ENCODE peak calls at places on chromosomes 3 and 15, in five cellular contexts. I, V, A, F and M are unnamed samples.

GRCh38 chr3:40437893-40438292 is 19.2 kb upstream of the RPL14 start:
- DNase-seq in V (no peak), F (no peak), A (no peak), I (no peak), M (no peak)

GRCh38 chr3:149919509-149919908 is 51.2 kb downstream of the PFN2 start:
- DNase-seq in V (no peak), I (no peak), A (no peak), F (no peak), M (no peak)

GRCh38 chr15:77042245-77042644 is 28.7 kb downstream of the TSPAN3 start:
- DNase-seq in V (no peak), F (no peak), I (no peak), A (no peak), M (no peak)

GRCh38 chr15:78205856-78206255 is 28.5 kb downstream of the ACSBG1 start:
- DNase-seq in F (no peak), I (no peak), A (no peak), V (peak; percentile 2), M (no peak)

GRCh38 chr15:29670945-29671307 is 151.3 kb downstream of the TJP1 start:
- DNase-seq in A (no peak), V (no peak), F (no peak), I (peak; percentile 26), M (no peak)

GRCh38 chr15:89095073-89095472 is 6.8 kb downstream of the ABHD2 start:
- DNase-seq in F (no peak), V (no peak), I (no peak), A (no peak), M (no peak)

GRCh38 chr3:131072845-131073244 is 46.2 kb downstream of the NEK11 start:
- DNase-seq in F (peak; percentile 64), A (no peak), I (no peak), V (no peak), M (no peak)

GRCh38 chr3:40073310-40074007 is 236.0 kb upstream of the EIF1B start:
- DNase-seq in F (no peak), A (no peak), V (no peak), I (peak; percentile 12), M (no peak)

GRCh38 chr3:146044046-146044445 is 116.9 kb downstream of the PLOD2 start:
- DNase-seq in V (no peak), I (no peak), F (no peak), A (no peak), M (no peak)

GRCh38 chr3:16828815-16829214 is 55.9 kb upstream of the PLCL2 start:
- DNase-seq in I (peak; percentile 80), A (peak; percentile 47), F (no peak), V (no peak), M (no peak)

GRCh38 chr3:149511040-149511626 is 36.6 kb downstream of the TM4SF4 start:
- DNase-seq in F (no peak), V (no peak), I (no peak), A (no peak), M (no peak)

DNA sequence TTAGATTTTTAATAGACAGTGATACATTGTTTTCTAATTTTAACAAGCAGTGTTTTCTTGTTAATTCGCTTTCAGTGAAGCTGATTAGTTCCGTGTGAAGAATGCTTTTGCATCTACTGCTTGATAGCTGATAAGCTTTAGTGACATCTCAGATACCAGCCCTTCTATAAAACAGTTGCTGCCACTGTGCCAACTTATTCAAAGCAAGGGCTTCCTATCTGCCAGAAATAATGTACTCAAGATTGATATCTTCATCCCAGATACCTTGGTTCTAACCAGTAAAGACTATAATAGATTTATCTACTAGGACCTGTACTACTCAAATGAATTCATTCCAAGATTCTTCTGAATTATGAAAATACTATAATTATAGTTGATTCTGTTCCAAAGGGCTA is 30.4 kb downstream of the RARB start:
- DNase-seq in F (no peak), V (no peak), A (no peak), I (no peak), M (no peak)
- H3K27ac ChIP-seq in F (no peak overlapping the region), V (peak overlapping the region; percentile 78), A (no peak overlapping the region), I (peak overlapping the region; percentile 75), M (peak overlapping the region; percentile 65)

GRCh38 chr15:84741151-84741550 is 7.2 kb upstream of the ZNF592 start:
- DNase-seq in F (no peak), V (no peak), I (no peak), A (no peak), M (no peak)

GRCh38 chr15:84734794-84735479 is 13.5 kb upstream of the ZNF592 start:
- DNase-seq in A (peak; percentile 68), V (peak; percentile 78), F (peak; percentile 32), I (no peak), M (peak; percentile 68)

GRCh38 chr15:84737005-84737404 is 11.4 kb upstream of the ZNF592 start:
- DNase-seq in A (no peak), I (no peak), F (no peak), V (no peak), M (no peak)

GRCh38 chr15:84736375-84736774 is 12.0 kb upstream of the ZNF592 start:
- DNase-seq in A (peak; percentile 83), F (no peak), I (no peak), V (no peak), M (no peak)

GRCh38 chr15:84740691-84741090 is 7.7 kb upstream of the ZNF592 start:
- DNase-seq in V (no peak), F (no peak), A (no peak), I (no peak), M (no peak)
- H3K27ac ChIP-seq in V (no peak overlapping the region), F (no peak overlapping the region), A (no peak overlapping the region), I (no peak overlapping the region), M (no peak overlapping the region)

DNA sequence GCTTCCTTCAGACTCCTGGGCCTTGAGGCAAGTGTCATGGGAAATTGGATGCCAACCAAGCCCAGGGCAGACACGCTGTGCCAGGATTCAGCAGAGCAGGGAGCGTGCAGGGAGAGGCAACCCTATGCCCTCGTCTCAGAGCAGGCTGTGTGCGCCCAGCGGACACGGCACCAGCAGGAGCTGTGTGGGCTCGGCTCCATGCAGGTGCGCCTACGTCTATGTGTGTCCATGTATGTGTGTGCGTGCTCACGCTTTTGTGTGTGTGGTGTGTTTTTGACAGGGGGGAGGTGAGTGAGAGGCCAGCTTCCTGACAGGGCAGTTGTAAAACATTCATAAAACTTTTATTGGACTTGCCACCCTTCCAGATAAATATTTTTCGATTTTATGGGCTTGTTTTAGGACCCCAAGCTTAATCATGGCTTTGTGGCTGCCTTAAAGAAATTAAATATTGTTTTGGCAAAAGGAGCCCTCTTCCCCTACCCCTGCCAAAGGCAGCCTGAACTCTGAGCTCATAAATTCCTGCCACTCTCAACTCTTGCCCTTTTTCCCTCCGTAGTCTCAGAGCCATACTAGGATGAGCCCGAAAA is 84.4 kb downstream of the DNAJB8 start:
- DNase-seq in I (peak; percentile 19), F (peak; percentile 42), A (no peak), V (peak; percentile 27), M (peak; percentile 79)
- H3K27ac ChIP-seq in I (no peak overlapping the region), F (peak overlapping the region; percentile 71), A (no peak overlapping the region), V (no peak overlapping the region), M (peak overlapping the region; percentile 69)

GRCh38 chr15:85710340-85710842 is 84.3 kb downstream of the KLHL25 start:
- DNase-seq in V (no peak), F (no peak), I (no peak), A (no peak), M (no peak)

GRCh38 chr15:85707519-85708338 is 87.0 kb downstream of the KLHL25 start:
- DNase-seq in F (peak; percentile 35), V (no peak), A (no peak), I (peak; percentile 88), M (no peak)

GRCh38 chr15:85709250-85709649 is 85.5 kb downstream of the KLHL25 start:
- DNase-seq in V (no peak), A (no peak), F (no peak), I (no peak), M (no peak)

GRCh38 chr15:85706779-85707518 is 87.8 kb downstream of the KLHL25 start:
- DNase-seq in I (peak; percentile 70), V (no peak), F (peak; percentile 66), A (peak; percentile 61), M (no peak)

DNA sequence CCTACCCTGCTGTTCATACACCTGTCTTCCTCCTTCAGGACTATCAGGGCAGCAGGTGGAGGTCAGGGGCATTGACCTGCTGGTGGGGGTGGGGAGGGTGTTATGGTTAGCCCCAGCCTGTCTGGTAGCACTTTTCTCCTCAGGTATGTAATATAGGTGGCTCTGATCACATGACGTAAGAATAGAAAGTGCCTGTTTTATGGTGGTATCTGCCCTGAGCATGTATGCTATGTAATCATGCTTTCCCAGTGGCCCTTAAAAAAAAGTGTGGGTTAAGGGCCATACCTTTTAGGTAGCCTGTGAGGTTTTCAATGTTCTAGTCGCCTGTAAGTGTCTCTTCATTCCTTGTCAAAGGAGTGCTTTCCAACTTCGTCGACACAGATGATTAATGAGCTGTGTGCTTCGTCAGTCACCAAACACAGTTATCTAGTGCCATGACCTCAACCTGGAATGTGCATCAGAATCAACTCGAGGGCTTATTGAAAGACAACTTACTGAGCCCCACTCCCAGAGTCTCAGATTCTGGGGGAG is 86.3 kb downstream of the KLHL25 start:
- DNase-seq in F (no peak), I (peak; percentile 13), V (no peak), A (no peak), M (no peak)
- H3K27ac ChIP-seq in F (peak overlapping the region; percentile 94), I (peak overlapping the region; percentile 92), V (peak overlapping the region; percentile 87), A (peak overlapping the region; percentile 87), M (peak overlapping the region; percentile 84)

DNA sequence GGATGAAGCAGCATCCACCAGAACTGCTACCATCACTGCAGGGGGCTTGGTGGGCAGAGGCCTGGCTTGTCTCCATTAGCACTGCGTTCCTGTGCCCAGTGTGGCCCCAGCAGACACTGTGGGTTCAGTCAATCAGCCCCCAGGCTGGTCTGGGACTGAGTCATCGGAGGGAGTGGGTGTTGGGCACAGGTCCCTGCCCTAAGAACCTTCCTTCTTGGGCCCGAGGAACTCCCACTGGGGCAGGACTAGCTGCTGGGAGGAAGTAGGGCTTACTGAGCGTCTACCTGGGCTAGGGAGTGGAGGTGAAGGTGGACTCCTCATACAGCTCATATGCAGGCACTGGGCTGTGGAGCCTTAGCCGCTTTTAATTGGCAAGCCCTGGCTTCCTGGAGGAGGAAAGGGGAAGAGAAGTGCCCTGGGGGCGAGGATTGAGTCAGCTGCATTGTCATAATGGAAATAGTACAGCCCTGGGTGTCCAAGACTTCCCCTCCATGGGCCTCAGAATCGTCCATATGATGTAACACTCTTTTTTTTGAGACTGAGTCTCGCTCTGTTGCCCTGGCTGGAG is 1.4 kb upstream of the PPM1M start:
- DNase-seq in I (peak; percentile 62), F (no peak), V (no peak), A (no peak), M (peak; percentile 73)
- H3K27ac ChIP-seq in I (peak overlapping the region; percentile 2), F (peak overlapping the region; percentile 24), V (peak overlapping the region; percentile 85), A (peak overlapping the region; percentile 89), M (no peak overlapping the region)

GRCh38 chr3:128618398-128618726 is 32.3 kb downstream of the RPN1 start:
- DNase-seq in I (no peak), V (no peak), A (no peak), F (no peak), M (no peak)

GRCh38 chr3:128619146-128619890 is 31.3 kb downstream of the RPN1 start:
- DNase-seq in F (no peak), A (no peak), V (no peak), I (peak; percentile 67), M (no peak)

GRCh38 chr3:128617270-128617556 is 33.4 kb downstream of the RPN1 start:
- DNase-seq in V (no peak), F (no peak), A (no peak), I (no peak), M (no peak)

GRCh38 chr3:128616516-128617269 is 33.9 kb downstream of the RPN1 start:
- DNase-seq in V (no peak), A (no peak), I (no peak), F (no peak), M (no peak)

GRCh38 chr3:128617557-128618397 is 32.8 kb downstream of the RPN1 start:
- DNase-seq in I (peak; percentile 98), V (peak; percentile 96), F (peak; percentile 97), A (peak; percentile 99), M (peak; percentile 99)
- H3K27ac ChIP-seq in I (peak overlapping the region; percentile 53), V (peak overlapping the region; percentile 89), F (peak overlapping the region; percentile 84), A (peak overlapping the region; percentile 85), M (peak overlapping the region; percentile 85)